ENCODE peak calls at places on chromosomes 12 and 14, in four cellular contexts. E is uterus, I is thoracic aorta, O is IMR-90. K is an unnamed sample. For H3K9me3, the result is how much of the 10 kb centered on the place peaks cover.

GRCh38 chr12:109626378-109627115 is 53.0 kb downstream of the MVK start:
- DNase-seq in E (no peak), I (no peak), O (no peak), K (no peak)

GRCh38 chr12:99852666-99853065 is 132.1 kb downstream of the ANKS1B start:
- DNase-seq in E (no peak), I (no peak), O (no peak), K (no peak)

GRCh38 chr12:56591111-56591510 is 39.0 kb downstream of the BAZ2A start:
- DNase-seq in E (no peak), I (no peak), O (no peak), K (no peak)

GRCh38 chr12:68784015-68784414 is 24.0 kb upstream of the MDM2 start:
- DNase-seq in E (no peak), I (no peak), O (no peak), K (no peak)

GRCh38 chr12:104695453-104696148 is 238.9 kb downstream of the CHST11 start:
- DNase-seq in E (no peak), I (peak), O (peak), K (peak)

GRCh38 chr14:43313719-43314118 is 1193.4 kb downstream of the FSCB start:
- DNase-seq in E (no peak), I (no peak), O (no peak), K (no peak)

GRCh38 chr12:63420206-63420644 is 248.1 kb downstream of the DPY19L2 start:
- DNase-seq in E (no peak), I (no peak), O (peak), K (no peak)

GRCh38 chr12:50211392-50212070 is 44.4 kb upstream of the CERS5 start:
- DNase-seq in E (no peak), I (no peak), O (no peak), K (no peak)

GRCh38 chr14:73462815-73463214 is 4.5 kb upstream of the NUMB start:
- DNase-seq in E (no peak), I (no peak), O (no peak), K (no peak)

GRCh38 chr12:27048822-27049752 is 26.7 kb downstream of the MED21 start:
- DNase-seq in E (no peak), I (no peak), O (peak), K (no peak)

GRCh38 chr12:52061470-52062166 is 8.2 kb upstream of the ATG101 start:
- DNase-seq in E (no peak), I (no peak), O (no peak), K (no peak)

GRCh38 chr12:40614923-40615322 is 77.3 kb upstream of the CNTN1 start:
- DNase-seq in E (no peak), I (no peak), O (no peak), K (no peak)

GRCh38 chr14:79989990-79990389 is 221.3 kb downstream of the DIO2 start:
- DNase-seq in E (no peak), I (no peak), O (no peak), K (no peak)

GRCh38 chr12:115771065-115771464 is 506.4 kb downstream of the MED13L start:
- DNase-seq in E (no peak), I (no peak), O (no peak), K (no peak)

GRCh38 chr12:112686373-112686772 is 105.2 kb upstream of the RPH3A start:
- DNase-seq in E (no peak), I (no peak), O (peak), K (no peak)

GRCh38 chr12:78918221-78918620 is 53.6 kb downstream of the SYT1 start:
- DNase-seq in E (no peak), I (no peak), O (peak), K (no peak)

GRCh38 chr12:31804185-31804504 is 75.3 kb upstream of the AMN1 start:
- DNase-seq in E (no peak), I (no peak), O (no peak), K (no peak)

GRCh38 chr12:21656931-21657335 is 709 bp downstream of the LDHB start:
- DNase-seq in E (no peak), I (no peak), O (peak), K (peak)

GRCh38 chr14:49882826-49883694 is 9.8 kb upstream of the ARF6 start:
- DNase-seq in E (no peak), I (no peak), O (no peak), K (no peak)

GRCh38 chr12:69026341-69026740 is 93.4 kb upstream of the CPM start:
- DNase-seq in E (no peak), I (no peak), O (no peak), K (no peak)

GRCh38 chr12:6285063-6285477 is 25.4 kb upstream of the PLEKHG6 start:
- DNase-seq in E (peak), I (no peak), O (peak), K (peak)

GRCh38 chr12:60216226-60216625 is 620.4 kb downstream of the SLC16A7 start:
- DNase-seq in E (no peak), I (no peak), O (no peak), K (no peak)
- H3K9me3 ChIP-seq in E (under half), I (under half), O (under half), K (under half)

DNA sequence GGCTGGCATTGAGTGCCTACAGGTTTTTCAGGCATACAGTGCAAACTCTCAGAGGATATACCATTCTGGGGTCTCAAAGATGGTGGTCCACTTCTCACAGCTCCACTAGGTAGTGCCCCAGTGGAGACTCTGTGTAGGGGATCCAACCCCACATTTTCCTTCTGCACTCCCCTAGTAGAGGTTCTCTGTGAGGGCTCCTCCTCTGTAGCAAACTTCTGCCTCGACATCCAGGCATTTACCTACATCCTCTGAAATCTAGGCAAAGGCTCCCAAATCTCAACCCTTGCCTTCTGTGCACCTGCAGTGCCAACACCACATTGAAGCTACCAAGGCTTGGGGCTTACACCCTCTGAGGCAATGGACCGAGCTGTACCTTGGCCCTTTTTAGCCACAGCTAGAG is 179.2 kb downstream of the CCDC91 start:
- DNase-seq in E (no peak), I (no peak), O (no peak), K (no peak)
- H3K9me3 ChIP-seq in E (under half), I (under half), O (under half), K (under half)

GRCh38 chr12:133215724-133216123 is 20.0 kb downstream of the ANHX start:
- DNase-seq in E (no peak), I (no peak), O (no peak), K (no peak)
- H3K9me3 ChIP-seq in E (under half), I (half or more), O (half or more), K (under half)

GRCh38 chr14:106841701-106842100 is 1315.3 kb downstream of the TMEM121 start:
- DNase-seq in E (no peak), I (no peak), O (no peak), K (no peak)

GRCh38 chr14:106843951-106844483 is 1317.6 kb downstream of the TMEM121 start:
- DNase-seq in E (no peak), I (no peak), O (no peak), K (no peak)

GRCh38 chr14:106844608-106845285 is 1318.4 kb downstream of the TMEM121 start:
- DNase-seq in E (peak), I (no peak), O (no peak), K (peak)

GRCh38 chr14:106842687-106843086 is 1316.3 kb downstream of the TMEM121 start:
- DNase-seq in E (no peak), I (no peak), O (no peak), K (no peak)

GRCh38 chr14:106843376-106843775 is 1317.0 kb downstream of the TMEM121 start:
- DNase-seq in E (no peak), I (no peak), O (no peak), K (no peak)
- H3K9me3 ChIP-seq in E (under half), I (under half), O (under half), K (under half)